ENCODE peak calls at places on chromosomes 2 and 18, in eight cellular contexts. One of them, this sample, is unnamed.

GRCh38 chr2:24411488-24412146 is 51.3 kb upstream of the ITSN2 start:
- DNase-seq in KG1: no peak
- DNase-seq in ELR: no peak
- DNase-seq in DND-41: no peak
- DNase-seq in T-helper 1 cell: no peak
- DNase-seq in aorta: no peak
- DNase-seq in heart left ventricle: no peak
- DNase-seq in adipocyte: no peak
- DNase-seq in this sample: no peak

GRCh38 chr2:113974727-113975126 is 84.8 kb downstream of the ACTR3 start:
- DNase-seq in adipocyte: no peak
- DNase-seq in heart left ventricle: no peak
- DNase-seq in aorta: no peak
- DNase-seq in KG1: no peak
- DNase-seq in DND-41: no peak
- DNase-seq in T-helper 1 cell: no peak
- DNase-seq in ELR: no peak
- DNase-seq in this sample: no peak

GRCh38 chr2:7012141-7012809 is 95.1 kb downstream of the RNF144A start:
- DNase-seq in T-helper 1 cell: no peak
- DNase-seq in heart left ventricle: peak
- DNase-seq in ELR: no peak
- DNase-seq in adipocyte: peak
- DNase-seq in aorta: no peak
- DNase-seq in DND-41: no peak
- DNase-seq in KG1: no peak
- DNase-seq in this sample: no peak

GRCh38 chr2:84725717-84726116 is 155.2 kb downstream of the TRABD2A start:
- DNase-seq in T-helper 1 cell: no peak
- DNase-seq in ELR: no peak
- DNase-seq in DND-41: no peak
- DNase-seq in KG1: no peak
- DNase-seq in heart left ventricle: no peak
- DNase-seq in aorta: no peak
- DNase-seq in adipocyte: no peak
- DNase-seq in this sample: no peak

GRCh38 chr2:195364015-195364965 is 292.7 kb upstream of the SLC39A10 start:
- DNase-seq in KG1: no peak
- DNase-seq in ELR: peak
- DNase-seq in heart left ventricle: no peak
- DNase-seq in adipocyte: peak
- DNase-seq in DND-41: no peak
- DNase-seq in aorta: no peak
- DNase-seq in T-helper 1 cell: no peak
- DNase-seq in this sample: no peak

GRCh38 chr2:71212336-71212735 is 14.6 kb downstream of the PAIP2B start:
- DNase-seq in DND-41: no peak
- DNase-seq in T-helper 1 cell: no peak
- DNase-seq in ELR: peak
- DNase-seq in KG1: no peak
- DNase-seq in heart left ventricle: no peak
- DNase-seq in aorta: no peak
- DNase-seq in adipocyte: no peak
- DNase-seq in this sample: no peak

GRCh38 chr2:177622516-177622915 is 229.9 kb downstream of the AGPS start:
- DNase-seq in KG1: no peak
- DNase-seq in adipocyte: no peak
- DNase-seq in T-helper 1 cell: no peak
- DNase-seq in ELR: peak
- DNase-seq in aorta: no peak
- DNase-seq in heart left ventricle: no peak
- DNase-seq in DND-41: no peak
- DNase-seq in this sample: no peak

GRCh38 chr2:154238252-154238651 is 366.5 kb downstream of the GALNT13 start:
- DNase-seq in DND-41: no peak
- DNase-seq in KG1: no peak
- DNase-seq in ELR: no peak
- DNase-seq in heart left ventricle: no peak
- DNase-seq in aorta: no peak
- DNase-seq in adipocyte: no peak
- DNase-seq in T-helper 1 cell: no peak
- DNase-seq in this sample: no peak

GRCh38 chr18:67467188-67467587 is 49.3 kb downstream of the DSEL start:
- DNase-seq in aorta: no peak
- DNase-seq in KG1: no peak
- DNase-seq in DND-41: no peak
- DNase-seq in ELR: no peak
- DNase-seq in heart left ventricle: no peak
- DNase-seq in adipocyte: no peak
- DNase-seq in T-helper 1 cell: no peak
- DNase-seq in this sample: no peak

GRCh38 chr2:153059338-153060052 is 341.1 kb downstream of the ARL6IP6 start:
- DNase-seq in KG1: no peak
- DNase-seq in T-helper 1 cell: no peak
- DNase-seq in adipocyte: no peak
- DNase-seq in heart left ventricle: no peak
- DNase-seq in aorta: no peak
- DNase-seq in ELR: peak
- DNase-seq in DND-41: no peak
- DNase-seq in this sample: no peak

GRCh38 chr2:191703079-191703725 is 25.3 kb downstream of the NABP1 start:
- DNase-seq in DND-41: no peak
- DNase-seq in aorta: no peak
- DNase-seq in T-helper 1 cell: no peak
- DNase-seq in adipocyte: no peak
- DNase-seq in ELR: no peak
- DNase-seq in KG1: no peak
- DNase-seq in heart left ventricle: no peak
- DNase-seq in this sample: no peak

GRCh38 chr2:240225660-240226475 is 85.4 kb upstream of the OTOS start:
- DNase-seq in KG1: no peak
- DNase-seq in ELR: no peak
- DNase-seq in T-helper 1 cell: no peak
- DNase-seq in DND-41: no peak
- DNase-seq in heart left ventricle: peak
- DNase-seq in aorta: peak
- DNase-seq in adipocyte: no peak
- DNase-seq in this sample: no peak

GRCh38 chr2:168939061-168939460 is 38.0 kb downstream of the G6PC2 start:
- DNase-seq in DND-41: no peak
- DNase-seq in KG1: no peak
- DNase-seq in adipocyte: no peak
- DNase-seq in T-helper 1 cell: no peak
- DNase-seq in aorta: no peak
- DNase-seq in ELR: no peak
- DNase-seq in heart left ventricle: no peak
- DNase-seq in this sample: no peak

GRCh38 chr2:98514879-98515570 is 70.4 kb downstream of the INPP4A start:
- DNase-seq in heart left ventricle: no peak
- DNase-seq in DND-41: peak
- DNase-seq in ELR: peak
- DNase-seq in aorta: no peak
- DNase-seq in T-helper 1 cell: no peak
- DNase-seq in KG1: no peak
- DNase-seq in adipocyte: peak
- DNase-seq in this sample: no peak

This sample was measured in effector CD8-positive, alpha-beta T cell.